ENCODE peak calls at places on chromosome 14, in five cellular contexts. C is stimulated activated CD4-positive, alpha-beta T cell treated with anti-CD3 and anti-CD28 coated beads, Interleukin-1b, Interleukin-23, amount 100 ng/mL, for 4 hours; F is naive B cell; A is HS-5; V is posterior cingulate gyrus. R is an unnamed sample.

GRCh38 chr14:95765016-95765415 is 51.1 kb upstream of the TCL1A start:
- DNase-seq in C (no peak), F (no peak), A (no peak), V (no peak), R (no peak)

GRCh38 chr14:33767721-33768457 is 183.0 kb downstream of the EGLN3 start:
- DNase-seq in C (no peak), F (no peak), A (no peak), V (no peak), R (no peak)

GRCh38 chr14:81298122-81298521 is 77.4 kb upstream of the GTF2A1 start:
- DNase-seq in C (no peak), F (no peak), A (no peak), V (no peak), R (no peak)

GRCh38 chr14:35761922-35762321 is 47.2 kb downstream of the RALGAPA1 start:
- DNase-seq in C (no peak), F (no peak), A (no peak), V (no peak), R (no peak)

GRCh38 chr14:30225171-30225570 is 297.5 kb upstream of the PRKD1 start:
- DNase-seq in C (no peak), F (no peak), A (no peak), V (no peak), R (no peak)

GRCh38 chr14:99892406-99892805 is 99.2 kb downstream of the EML1 start:
- DNase-seq in C (no peak), F (no peak), A (no peak), V (no peak), R (no peak)

GRCh38 chr14:37094502-37094901 is 77.9 kb downstream of the SLC25A21 start:
- DNase-seq in C (no peak), F (no peak), A (no peak), V (no peak), R (no peak)

GRCh38 chr14:97281741-97282140 is 484.6 kb downstream of the VRK1 start:
- DNase-seq in C (no peak), F (no peak), A (no peak), V (no peak), R (no peak)

GRCh38 chr14:34409721-34410120 is 52.3 kb downstream of the SPTSSA start:
- DNase-seq in C (no peak), F (no peak), A (no peak), V (no peak), R (no peak)

GRCh38 chr14:100450736-100451135 is 127.6 kb downstream of the SLC25A47 start:
- DNase-seq in C (no peak), F (no peak), A (no peak), V (no peak), R (no peak)

GRCh38 chr14:77141592-77142288 is at the start of gene ZDHHC22:
- DNase-seq in C (no peak), F (no peak), A (no peak), V (peak; percentile 68), R (no peak)

GRCh38 chr14:99351166-99352007 is 79.4 kb upstream of the BCL11B start:
- DNase-seq in C (no peak), F (no peak), A (no peak), V (no peak), R (no peak)

GRCh38 chr14:68474741-68475140 is 318.1 kb downstream of the ZFP36L1 start:
- DNase-seq in C (no peak), F (no peak), A (no peak), V (no peak), R (no peak)

GRCh38 chr14:61250063-61250462 is 31.1 kb downstream of the TMEM30B start:
- DNase-seq in C (no peak), F (no peak), A (no peak), V (no peak), R (no peak)

GRCh38 chr14:78154827-78155226 is 15.3 kb upstream of the NRXN3 start:
- DNase-seq in C (no peak), F (no peak), A (no peak), V (no peak), R (no peak)

GRCh38 chr14:75049731-75050201 is 1.5 kb downstream of the MLH3 start:
- DNase-seq in C (no peak), F (no peak), A (peak; percentile 47), V (no peak), R (peak; percentile 47)

GRCh38 chr14:104036250-104036649 is 49.2 kb upstream of the ASPG start:
- DNase-seq in C (no peak), F (no peak), A (no peak), V (no peak), R (no peak)

GRCh38 chr14:104344815-104345214 is 206.4 kb downstream of the KIF26A start:
- DNase-seq in C (no peak), F (no peak), A (no peak), V (no peak), R (no peak)

GRCh38 chr14:68471029-68471963 is 321.6 kb downstream of the ZFP36L1 start:
- DNase-seq in C (no peak), F (peak; percentile 56), A (no peak), V (no peak), R (no peak)

GRCh38 chr14:91138511-91139359 is 24.9 kb downstream of the DGLUCY start:
- DNase-seq in C (no peak), F (peak; percentile 31), A (no peak), V (no peak), R (peak; percentile 68)

GRCh38 chr14:104267895-104268294 is 129.5 kb downstream of the KIF26A start:
- DNase-seq in C (no peak), F (no peak), A (no peak), V (no peak), R (no peak)

R was measured in MCF 10A.